ENCODE peak calls at places on chromosomes 13 and 19, in nine cellular contexts. N is GF-D8; Z is naive thymus-derived CD8-positive, alpha-beta T cell; I is NCI-H1417; S is A673; P is NT2/D1; J is AG09319; X is activated T-helper 1 cell treated with Interleukin-2 at 50 U/mL for 16 hours; A is HFF-Myc. F is an unnamed sample.

GRCh38 chr13:79404985-79405384 is 1.1 kb downstream of the RBM26 start:
- DNase-seq in J (no peak), S (no peak), P (no peak), Z (no peak), X (no peak), A (no peak), N (no peak), I (no peak), F (no peak)

GRCh38 chr19:5035817-5036732 is 67.2 kb downstream of the KDM4B start:
- DNase-seq in S (no peak), I (no peak), A (no peak), N (no peak), J (no peak), X (no peak), Z (no peak), P (no peak), F (no peak)

GRCh38 chr13:74066937-74067336 is 67.3 kb downstream of the KLF12 start:
- DNase-seq in A (no peak), I (no peak), X (no peak), J (no peak), N (no peak), P (no peak), S (no peak), Z (no peak), F (no peak)

GRCh38 chr19:1189419-1189818 is 15.4 kb upstream of the SBNO2 start:
- DNase-seq in Z (no peak), P (no peak), N (no peak), J (no peak), I (no peak), X (peak; percentile 38), S (no peak), A (no peak), F (no peak)

GRCh38 chr19:1526979-1527649 is 3.2 kb downstream of the PLK5 start:
- DNase-seq in J (no peak), Z (no peak), A (no peak), S (no peak), N (no peak), I (no peak), X (no peak), P (no peak), F (no peak)

GRCh38 chr19:33311326-33311682 is 9.0 kb upstream of the CEBPA start:
- DNase-seq in S (no peak), X (no peak), N (no peak), Z (no peak), J (no peak), P (no peak), I (no peak), A (no peak), F (no peak)

GRCh38 chr13:32911506-32911905 is 104.7 kb upstream of the KL start:
- DNase-seq in A (no peak), J (no peak), N (no peak), S (peak; percentile 70), P (no peak), Z (no peak), X (no peak), I (peak; percentile 2), F (no peak)

GRCh38 chr19:48842744-48843162 is 6.5 kb upstream of the HSD17B14 start:
- DNase-seq in X (no peak), P (no peak), J (no peak), Z (peak; percentile 54), N (no peak), A (no peak), S (peak; percentile 70), I (peak; percentile 73), F (peak; percentile 42)

GRCh38 chr13:79407349-79407979 is 1.4 kb upstream of the RBM26 start:
- DNase-seq in X (no peak), A (no peak), J (no peak), P (no peak), N (peak; percentile 18), I (no peak), Z (no peak), S (no peak), F (no peak)

GRCh38 chr19:29583196-29584006 is 22.7 kb upstream of the POP4 start:
- DNase-seq in Z (no peak), A (no peak), P (no peak), X (no peak), J (no peak), N (no peak), S (no peak), I (no peak), F (no peak)

GRCh38 chr19:58279042-58279924 is 528 bp downstream of the ZNF8 start:
- DNase-seq in A (peak; percentile 16), S (peak; percentile 65), X (peak; percentile 6), Z (peak; percentile 19), N (no peak), I (peak; percentile 51), P (peak; percentile 15), J (peak; percentile 12), F (no peak)

GRCh38 chr19:281992-282391 is 9.2 kb downstream of the PLPP2 start:
- DNase-seq in P (no peak), I (peak; percentile 22), S (no peak), X (no peak), J (no peak), Z (no peak), N (no peak), A (no peak), F (no peak)

GRCh38 chr13:45063261-45063870 is 56.9 kb upstream of the GTF2F2 start:
- DNase-seq in I (no peak), N (no peak), A (no peak), S (peak; percentile 37), Z (no peak), J (no peak), X (no peak), P (no peak), F (no peak)

GRCh38 chr13:111577956-111578595 is 257.6 kb downstream of the TEX29 start:
- DNase-seq in X (no peak), I (no peak), Z (no peak), J (no peak), S (no peak), A (no peak), P (no peak), N (no peak), F (no peak)